ENCODE peak calls at places on chromosomes 13 and 19, in ten cellular contexts. B is cardiac muscle cell, G is osteocyte, U is NT2/D1, Q is neural progenitor cell, C is tibial artery, V is NCI-H1105 treated with DMSO at 0.1 percent for 48 hours, J is EL, W is transverse colon, R is HCT116. I is an unnamed sample.

GRCh38 chr19:39617745-39618144 is 15.4 kb downstream of the LGALS13 start:
- DNase-seq in B (no peak), U (no peak), R (no peak), G (no peak), C (no peak), Q (no peak), J (no peak), W (no peak), V (no peak), I (no peak)

GRCh38 chr13:61170791-61171330 is 244.8 kb downstream of the PCDH20 start:
- DNase-seq in C (no peak), V (peak; percentile 80), B (no peak), Q (no peak), J (no peak), G (no peak), W (no peak), R (no peak), U (no peak), I (no peak)

GRCh38 chr19:6528544-6529121 is 2.2 kb upstream of the TNFSF9 start:
- DNase-seq in C (peak; percentile 80), J (no peak), B (peak; percentile 1), U (no peak), Q (no peak), R (no peak), W (peak; percentile 51), V (no peak), G (no peak), I (no peak)

GRCh38 chr19:33300016-33300981 is 2.0 kb downstream of the CEBPA start:
- DNase-seq in Q (no peak), W (peak; percentile 24), C (no peak), B (no peak), U (no peak), R (no peak), J (no peak), G (no peak), V (no peak), I (peak; percentile 4)

GRCh38 chr13:107866007-107866665 is 349.2 kb downstream of the LIG4 start:
- DNase-seq in R (no peak), W (no peak), C (no peak), Q (peak; percentile 68), G (peak; percentile 85), B (peak; percentile 60), J (no peak), U (no peak), V (peak; percentile 78), I (peak; percentile 33)

GRCh38 chr19:40771101-40771539 is 4.2 kb upstream of the MIA start:
- DNase-seq in B (no peak), R (no peak), U (no peak), W (no peak), Q (no peak), V (no peak), C (no peak), J (no peak), G (no peak), I (no peak)

GRCh38 chr19:10092648-10093294 is 6.7 kb downstream of the SHFL start:
- DNase-seq in U (no peak), B (no peak), V (no peak), C (no peak), Q (no peak), J (no peak), W (no peak), G (no peak), R (no peak), I (no peak)

GRCh38 chr13:80665792-80666333 is 324.9 kb upstream of the SPRY2 start:
- DNase-seq in J (no peak), C (no peak), B (no peak), G (no peak), W (no peak), R (no peak), V (no peak), U (no peak), Q (no peak), I (no peak)

GRCh38 chr19:12720851-12721655 is 2.7 kb downstream of the TNPO2 start:
- DNase-seq in G (no peak), Q (peak; percentile 47), B (peak; percentile 8), C (no peak), W (peak; percentile 34), J (peak; percentile 33), R (no peak), V (no peak), U (no peak), I (peak; percentile 58)

GRCh38 chr13:25654332-25654731 is 282.6 kb downstream of the ATP8A2 start:
- DNase-seq in W (no peak), B (no peak), V (no peak), U (no peak), J (peak; percentile 1), R (no peak), C (no peak), G (no peak), Q (no peak), I (no peak)

GRCh38 chr13:65936249-65936648 is 1293.9 kb downstream of the PCDH9 start:
- DNase-seq in B (no peak), W (no peak), J (no peak), G (no peak), V (no peak), Q (no peak), U (no peak), C (no peak), R (no peak), I (no peak)

GRCh38 chr13:110301606-110302131 is 5.3 kb downstream of the COL4A1 start:
- DNase-seq in V (no peak), G (peak; percentile 77), C (no peak), Q (peak; percentile 46), R (no peak), W (no peak), J (peak; percentile 95), U (no peak), B (no peak), I (no peak)

GRCh38 chr19:1633269-1633606 is 19.2 kb downstream of the TCF3 start:
- DNase-seq in C (no peak), Q (no peak), U (no peak), B (no peak), J (no peak), V (no peak), W (no peak), R (no peak), G (no peak), I (no peak)

GRCh38 chr19:53982611-53983010 is 8.8 kb upstream of the CACNG6 start:
- DNase-seq in U (no peak), C (no peak), J (peak; percentile 43), G (no peak), W (peak; percentile 30), B (peak; percentile 63), Q (peak; percentile 44), R (no peak), V (no peak), I (peak; percentile 50)

GRCh38 chr13:31775686-31776085 is 36.4 kb downstream of the RXFP2 start:
- DNase-seq in J (no peak), U (no peak), W (no peak), V (no peak), Q (no peak), R (no peak), C (peak; percentile 92), G (no peak), B (no peak), I (peak; percentile 59)

GRCh38 chr13:85503797-85504196 is 295.4 kb downstream of the SLITRK6 start:
- DNase-seq in Q (no peak), J (peak; percentile 76), C (no peak), R (no peak), G (no peak), B (no peak), W (no peak), V (no peak), U (no peak), I (peak; percentile 9)

GRCh38 chr19:41792513-41793413 is 3.6 kb upstream of the CEACAM3 start:
- DNase-seq in C (no peak), B (peak; percentile 11), U (peak; percentile 20), G (no peak), R (peak; percentile 58), W (peak; percentile 63), J (peak; percentile 32), V (peak; percentile 7), Q (peak; percentile 79), I (peak; percentile 59)

GRCh38 chr13:64819081-64819480 is 2411.1 kb downstream of the PCDH9 start:
- DNase-seq in B (no peak), Q (no peak), G (no peak), C (no peak), U (no peak), R (no peak), V (no peak), W (no peak), J (peak; percentile 1), I (no peak)

GRCh38 chr19:40933025-40933424 is 51.0 kb upstream of the CYP2A7 start:
- DNase-seq in R (no peak), G (no peak), V (no peak), W (no peak), C (no peak), U (peak; percentile 27), Q (peak; percentile 35), J (peak; percentile 36), B (no peak), I (no peak)

GRCh38 chr19:13764821-13765394 is 586 bp downstream of the MRI1 start:
- DNase-seq in J (no peak), W (peak; percentile 42), G (no peak), U (no peak), V (no peak), R (no peak), Q (peak; percentile 46), B (peak; percentile 50), C (no peak), I (peak; percentile 49)

GRCh38 chr19:38496116-38496515 is 62.6 kb downstream of the RYR1 start:
- DNase-seq in U (no peak), R (no peak), G (no peak), V (no peak), B (no peak), W (no peak), C (no peak), Q (no peak), J (no peak), I (no peak)

GRCh38 chr13:49256841-49257240 is 9.1 kb downstream of the CDADC1 start:
- DNase-seq in U (no peak), Q (no peak), C (no peak), G (no peak), W (no peak), V (no peak), J (no peak), B (no peak), R (no peak), I (no peak)

GRCh38 chr19:42023943-42024260 is 29.9 kb upstream of the ATP1A3 start:
- DNase-seq in G (no peak), W (no peak), Q (no peak), U (no peak), B (no peak), C (no peak), V (no peak), R (no peak), J (no peak), I (no peak)

GRCh38 chr19:54172413-54172763 is 572 bp downstream of the TMC4 start:
- DNase-seq in C (no peak), U (no peak), J (no peak), R (no peak), Q (no peak), V (no peak), G (no peak), B (no peak), W (peak; percentile 57), I (no peak)

GRCh38 chr13:21324793-21325192 is 134.3 kb downstream of the ZDHHC20 start:
- DNase-seq in B (no peak), V (no peak), G (no peak), R (no peak), U (no peak), Q (no peak), W (no peak), C (no peak), J (no peak), I (no peak)

GRCh38 chr19:13110099-13110610 is 6.4 kb downstream of the TRMT1 start:
- DNase-seq in U (no peak), J (no peak), V (no peak), R (no peak), C (no peak), B (no peak), W (no peak), G (no peak), Q (no peak), I (no peak)

GRCh38 chr13:39565036-39565949 is 37.7 kb downstream of the LHFPL6 start:
- DNase-seq in Q (peak; percentile 19), U (peak; percentile 32), C (no peak), V (no peak), W (no peak), G (no peak), R (peak; percentile 3), B (no peak), J (peak; percentile 97), I (peak; percentile 88)

GRCh38 chr19:41373993-41374392 is 2.3 kb upstream of the TMEM91 start:
- DNase-seq in V (peak; percentile 95), C (peak; percentile 90), G (peak; percentile 97), B (no peak), W (peak; percentile 79), J (peak; percentile 92), Q (no peak), R (no peak), U (no peak), I (peak; percentile 88)